ENCODE peak calls at places on chromosomes 16 and 17, in five cellular contexts. One of them, this sample, is unnamed.

GRCh38 chr16:50666658-50667496 is 14.2 kb downstream of the SNX20 start:
- DNase-seq in activated CD4-positive, CD25-positive, alpha-beta regulatory T cell treated with anti-CD3 and anti-CD28 coated beads, Interleukin-2, amount 50 U/mL, for 16 hours: no peak
- DNase-seq in naive thymus-derived CD8-positive, alpha-beta T cell: no peak
- DNase-seq in stomach: no peak
- DNase-seq in stimulated activated CD8-positive, alpha-beta memory T cell treated with anti-CD3 and anti-CD28 coated beads, Interleukin-4, amount 100 ng/mL, for 4 hours: no peak
- DNase-seq in this sample: no peak

GRCh38 chr17:71337903-71338302 is 782.9 kb upstream of the SOX9 start:
- DNase-seq in activated CD4-positive, CD25-positive, alpha-beta regulatory T cell treated with anti-CD3 and anti-CD28 coated beads, Interleukin-2, amount 50 U/mL, for 16 hours: no peak
- DNase-seq in stomach: no peak
- DNase-seq in naive thymus-derived CD8-positive, alpha-beta T cell: no peak
- DNase-seq in stimulated activated CD8-positive, alpha-beta memory T cell treated with anti-CD3 and anti-CD28 coated beads, Interleukin-4, amount 100 ng/mL, for 4 hours: no peak
- DNase-seq in this sample: no peak

GRCh38 chr16:57528499-57529323 is 7.7 kb downstream of the CCDC102A start:
- DNase-seq in activated CD4-positive, CD25-positive, alpha-beta regulatory T cell treated with anti-CD3 and anti-CD28 coated beads, Interleukin-2, amount 50 U/mL, for 16 hours: no peak
- DNase-seq in stimulated activated CD8-positive, alpha-beta memory T cell treated with anti-CD3 and anti-CD28 coated beads, Interleukin-4, amount 100 ng/mL, for 4 hours: no peak
- DNase-seq in naive thymus-derived CD8-positive, alpha-beta T cell: no peak
- DNase-seq in stomach: peak; percentile 71
- DNase-seq in this sample: no peak

GRCh38 chr17:59383893-59384292 is 52.4 kb downstream of the YPEL2 start:
- DNase-seq in activated CD4-positive, CD25-positive, alpha-beta regulatory T cell treated with anti-CD3 and anti-CD28 coated beads, Interleukin-2, amount 50 U/mL, for 16 hours: no peak
- DNase-seq in stimulated activated CD8-positive, alpha-beta memory T cell treated with anti-CD3 and anti-CD28 coated beads, Interleukin-4, amount 100 ng/mL, for 4 hours: no peak
- DNase-seq in stomach: no peak
- DNase-seq in naive thymus-derived CD8-positive, alpha-beta T cell: no peak
- DNase-seq in this sample: no peak

GRCh38 chr16:86590501-86591144 is 12.3 kb downstream of the FOXL1 start:
- DNase-seq in stomach: no peak
- DNase-seq in activated CD4-positive, CD25-positive, alpha-beta regulatory T cell treated with anti-CD3 and anti-CD28 coated beads, Interleukin-2, amount 50 U/mL, for 16 hours: no peak
- DNase-seq in stimulated activated CD8-positive, alpha-beta memory T cell treated with anti-CD3 and anti-CD28 coated beads, Interleukin-4, amount 100 ng/mL, for 4 hours: no peak
- DNase-seq in naive thymus-derived CD8-positive, alpha-beta T cell: no peak
- DNase-seq in this sample: no peak

GRCh38 chr16:31128711-31129567 is 6.6 kb downstream of the PRSS8 start:
- DNase-seq in naive thymus-derived CD8-positive, alpha-beta T cell: no peak
- DNase-seq in stomach: peak; percentile 82
- DNase-seq in activated CD4-positive, CD25-positive, alpha-beta regulatory T cell treated with anti-CD3 and anti-CD28 coated beads, Interleukin-2, amount 50 U/mL, for 16 hours: no peak
- DNase-seq in stimulated activated CD8-positive, alpha-beta memory T cell treated with anti-CD3 and anti-CD28 coated beads, Interleukin-4, amount 100 ng/mL, for 4 hours: no peak
- DNase-seq in this sample: no peak

GRCh38 chr16:11757671-11758545 is 15.3 kb upstream of the TXNDC11 start:
- DNase-seq in naive thymus-derived CD8-positive, alpha-beta T cell: no peak
- DNase-seq in stimulated activated CD8-positive, alpha-beta memory T cell treated with anti-CD3 and anti-CD28 coated beads, Interleukin-4, amount 100 ng/mL, for 4 hours: no peak
- DNase-seq in activated CD4-positive, CD25-positive, alpha-beta regulatory T cell treated with anti-CD3 and anti-CD28 coated beads, Interleukin-2, amount 50 U/mL, for 16 hours: no peak
- DNase-seq in stomach: no peak
- DNase-seq in this sample: peak; percentile 17

GRCh38 chr17:60743812-60744211 is 66.2 kb downstream of the BCAS3 start:
- DNase-seq in naive thymus-derived CD8-positive, alpha-beta T cell: no peak
- DNase-seq in activated CD4-positive, CD25-positive, alpha-beta regulatory T cell treated with anti-CD3 and anti-CD28 coated beads, Interleukin-2, amount 50 U/mL, for 16 hours: no peak
- DNase-seq in stimulated activated CD8-positive, alpha-beta memory T cell treated with anti-CD3 and anti-CD28 coated beads, Interleukin-4, amount 100 ng/mL, for 4 hours: no peak
- DNase-seq in stomach: no peak
- DNase-seq in this sample: no peak

GRCh38 chr16:3881499-3881995 is 1.0 kb upstream of the CREBBP start:
- DNase-seq in activated CD4-positive, CD25-positive, alpha-beta regulatory T cell treated with anti-CD3 and anti-CD28 coated beads, Interleukin-2, amount 50 U/mL, for 16 hours: no peak
- DNase-seq in stimulated activated CD8-positive, alpha-beta memory T cell treated with anti-CD3 and anti-CD28 coated beads, Interleukin-4, amount 100 ng/mL, for 4 hours: no peak
- DNase-seq in stomach: no peak
- DNase-seq in naive thymus-derived CD8-positive, alpha-beta T cell: no peak
- DNase-seq in this sample: no peak

GRCh38 chr17:78057113-78057740 is 71.3 kb downstream of the TMC6 start:
- DNase-seq in stomach: no peak
- DNase-seq in naive thymus-derived CD8-positive, alpha-beta T cell: no peak
- DNase-seq in stimulated activated CD8-positive, alpha-beta memory T cell treated with anti-CD3 and anti-CD28 coated beads, Interleukin-4, amount 100 ng/mL, for 4 hours: no peak
- DNase-seq in activated CD4-positive, CD25-positive, alpha-beta regulatory T cell treated with anti-CD3 and anti-CD28 coated beads, Interleukin-2, amount 50 U/mL, for 16 hours: no peak
- DNase-seq in this sample: no peak

GRCh38 chr17:385195-385835 is 32.7 kb upstream of the RPH3AL start:
- DNase-seq in naive thymus-derived CD8-positive, alpha-beta T cell: no peak
- DNase-seq in activated CD4-positive, CD25-positive, alpha-beta regulatory T cell treated with anti-CD3 and anti-CD28 coated beads, Interleukin-2, amount 50 U/mL, for 16 hours: no peak
- DNase-seq in stimulated activated CD8-positive, alpha-beta memory T cell treated with anti-CD3 and anti-CD28 coated beads, Interleukin-4, amount 100 ng/mL, for 4 hours: no peak
- DNase-seq in stomach: peak; percentile 48
- DNase-seq in this sample: no peak